ENCODE peak calls at places on chromosomes 11 and 22, in six cellular contexts. E, G, U, J, V and Q are unnamed samples.
A peak's percentile ranks its signal among the peaks of the same experiment; 100 is the strongest.

GRCh38 chr11:1888811-1889526 is 2.7 kb downstream of the PRR33 start:
- DNase-seq in G (peak; percentile 82), V (no peak), J (peak; percentile 39), E (peak; percentile 81), U (peak; percentile 95), Q (no peak)

GRCh38 chr22:26763633-26764295 is 106.4 kb downstream of the MIAT start:
- DNase-seq in G (no peak), V (peak; percentile 56), E (no peak), U (no peak), J (no peak), Q (peak; percentile 20)

GRCh38 chr11:134730596-134731538 is 318.8 kb upstream of the B3GAT1 start:
- DNase-seq in J (no peak), U (no peak), E (no peak), V (no peak), G (no peak), Q (no peak)

GRCh38 chr22:17802822-17803221 is 28.6 kb upstream of the BID start:
- DNase-seq in J (no peak), V (no peak), E (no peak), G (no peak), U (no peak), Q (no peak)

GRCh38 chr22:27752771-27753170 is 48.8 kb downstream of the MN1 start:
- DNase-seq in U (no peak), E (no peak), J (no peak), V (peak; percentile 39), G (no peak), Q (peak; percentile 86)

GRCh38 chr11:80204021-80204420 is 763.2 kb upstream of the TENM4 start:
- DNase-seq in U (no peak), V (no peak), G (no peak), E (no peak), J (no peak), Q (no peak)

GRCh38 chr22:48580481-48580970 is 1247.1 kb downstream of the BRD1 start:
- DNase-seq in G (peak; percentile 44), J (no peak), E (no peak), V (no peak), U (peak; percentile 10), Q (no peak)

GRCh38 chr11:132883241-132883640 is 649.1 kb downstream of the OPCML start:
- DNase-seq in E (no peak), V (no peak), J (no peak), U (no peak), G (no peak), Q (no peak)

GRCh38 chr11:118652681-118653181 is 26.7 kb downstream of the TREH start:
- DNase-seq in U (peak; percentile 65), E (no peak), J (no peak), V (no peak), G (no peak), Q (no peak)

GRCh38 chr11:119324124-119324665 is 7.3 kb upstream of the MCAM start:
- DNase-seq in J (no peak), G (no peak), E (no peak), U (no peak), V (no peak), Q (no peak)

GRCh38 chr22:46660604-46661201 is 40.5 kb downstream of the GRAMD4 start:
- DNase-seq in U (no peak), G (peak; percentile 59), E (no peak), J (peak; percentile 78), V (no peak), Q (no peak)

GRCh38 chr11:96332236-96332761 is 10.7 kb downstream of the MAML2 start:
- DNase-seq in V (no peak), E (no peak), U (no peak), J (no peak), G (no peak), Q (no peak)

GRCh38 chr11:66288138-66288865 is 641 bp downstream of the YIF1A start:
- DNase-seq in U (no peak), E (no peak), J (peak; percentile 59), G (no peak), V (peak; percentile 25), Q (no peak)

GRCh38 chr11:126477526-126478275 is 122.2 kb downstream of the ST3GAL4 start:
- DNase-seq in V (no peak), J (no peak), U (no peak), G (peak; percentile 79), E (no peak), Q (no peak)

GRCh38 chr11:65786786-65787636 is at the start of gene OVOL1:
- DNase-seq in V (peak; percentile 93), U (no peak), J (peak; percentile 91), G (peak; percentile 84), E (peak; percentile 23), Q (no peak)

GRCh38 chr22:36081023-36081431 is 52.4 kb upstream of the RBFOX2 start:
- DNase-seq in E (no peak), U (no peak), V (no peak), J (peak; percentile 26), G (no peak), Q (no peak)

GRCh38 chr11:25939691-25940090 is 392.2 kb upstream of the ANO3 start:
- DNase-seq in E (no peak), U (no peak), J (no peak), G (no peak), V (no peak), Q (no peak)

GRCh38 chr11:93838967-93839366 is 11.5 kb downstream of the VSTM5 start:
- DNase-seq in J (no peak), U (no peak), G (peak; percentile 23), V (no peak), E (no peak), Q (no peak)

GRCh38 chr11:93330446-93330984 is at the start of gene DEUP1:
- DNase-seq in U (no peak), J (peak; percentile 53), V (peak; percentile 22), E (no peak), G (peak; percentile 87), Q (no peak)

GRCh38 chr22:48098243-48098935 is 1335.9 kb downstream of the TBC1D22A start:
- DNase-seq in G (no peak), J (no peak), V (no peak), U (peak; percentile 82), E (no peak), Q (no peak)

DNA sequence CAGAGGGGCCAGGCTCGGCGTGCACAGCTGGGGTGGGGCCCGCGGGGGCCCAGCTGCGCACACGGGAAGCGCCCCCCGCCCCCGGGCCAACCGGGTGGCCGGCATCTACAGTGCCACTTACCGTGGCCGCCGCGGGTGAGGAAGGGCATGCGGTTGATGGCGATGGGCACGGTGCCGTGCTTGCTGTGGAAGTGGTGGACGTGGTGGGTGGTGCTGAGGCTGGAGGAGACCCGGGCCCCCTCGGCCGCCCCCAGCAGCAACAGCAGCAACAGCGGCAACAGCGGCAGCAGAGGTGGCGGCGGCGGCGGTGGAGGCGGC is 51.4 kb downstream of the SLC22A12 start:
- DNase-seq in G (no peak), E (no peak), U (no peak), J (no peak), V (no peak), Q (no peak)
- H3K27me3 ChIP-seq in G (peaks cover 10% of the 10 kb centered on the region), E (peaks cover 29% of the 10 kb centered on the region), U (peaks cover 56% of the 10 kb centered on the region), J (peaks cover 65% of the 10 kb centered on the region), V (peaks cover 54% of the 10 kb centered on the region), Q (peaks cover 96% of the 10 kb centered on the region)

GRCh38 chr22:21693999-21694341 is 28.2 kb downstream of the PPIL2 start:
- DNase-seq in V (no peak), J (no peak), G (no peak), U (no peak), E (no peak), Q (no peak)

GRCh38 chr22:21694795-21695431 is 29.1 kb downstream of the PPIL2 start:
- DNase-seq in G (peak; percentile 63), E (no peak), U (no peak), J (no peak), V (no peak), Q (no peak)

GRCh38 chr22:21694394-21694793 is 28.6 kb downstream of the PPIL2 start:
- DNase-seq in J (no peak), U (no peak), E (no peak), V (no peak), G (no peak), Q (no peak)

GRCh38 chr22:21696115-21696514 is 30.3 kb downstream of the PPIL2 start:
- DNase-seq in U (no peak), E (no peak), G (peak; percentile 58), J (no peak), V (no peak), Q (no peak)

DNA sequence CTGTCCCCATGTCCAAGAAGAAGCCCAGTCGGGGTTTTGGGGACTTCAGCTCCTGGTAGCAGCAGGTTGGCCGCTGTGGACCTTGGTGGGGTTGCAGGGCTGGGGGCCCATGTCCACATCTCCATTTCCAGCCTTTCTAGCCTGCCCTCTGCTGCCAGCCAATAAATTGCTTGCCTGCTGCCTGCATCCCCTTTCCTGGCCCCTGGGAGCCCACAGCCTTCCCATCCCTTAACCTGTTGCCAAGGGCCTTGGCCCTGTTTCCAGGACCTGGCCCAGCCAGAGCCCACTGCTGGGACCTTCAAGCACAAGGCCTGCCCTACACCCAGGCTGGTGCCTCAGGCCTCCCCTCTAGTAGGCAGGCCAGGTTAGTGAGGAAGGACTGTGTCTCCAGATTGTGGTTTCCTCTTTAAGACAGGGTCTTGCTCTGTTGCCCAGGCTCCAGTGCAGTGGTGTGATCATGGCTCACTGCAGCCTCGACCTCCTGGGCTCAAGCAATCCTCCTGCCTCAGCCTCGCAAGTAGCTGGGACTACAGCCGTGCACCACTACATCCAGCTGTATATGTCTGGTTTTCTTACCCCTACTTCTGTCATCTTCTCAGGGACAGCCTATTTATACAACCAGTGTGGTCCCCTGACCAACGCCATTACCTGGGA is 29.7 kb downstream of the PPIL2 start:
- DNase-seq in U (no peak), V (no peak), E (no peak), G (peak; percentile 24), J (no peak), Q (no peak)
- H3K27me3 ChIP-seq in U (no peaks in the 10 kb centered on the region), V (no peaks in the 10 kb centered on the region), E (no peaks in the 10 kb centered on the region), G (no peaks in the 10 kb centered on the region), J (no peaks in the 10 kb centered on the region), Q (no peaks in the 10 kb centered on the region)

GRCh38 chr11:82843057-82843795 is 57.0 kb downstream of the PRCP start:
- DNase-seq in U (no peak), E (no peak), G (no peak), J (no peak), V (peak; percentile 82), Q (no peak)

GRCh38 chr11:82845336-82846036 is 54.7 kb downstream of the PRCP start:
- DNase-seq in J (no peak), V (no peak), E (no peak), U (no peak), G (no peak), Q (no peak)

GRCh38 chr11:82846037-82846383 is 54.2 kb downstream of the PRCP start:
- DNase-seq in E (no peak), G (no peak), V (no peak), J (no peak), U (no peak), Q (no peak)

GRCh38 chr11:82842019-82842418 is 58.2 kb downstream of the PRCP start:
- DNase-seq in J (no peak), E (no peak), U (no peak), V (no peak), G (no peak), Q (no peak)
- H3K27me3 ChIP-seq in J (no peaks in the 10 kb centered on the region), E (no peaks in the 10 kb centered on the region), U (no peaks in the 10 kb centered on the region), V (no peaks in the 10 kb centered on the region), G (no peaks in the 10 kb centered on the region), Q (no peaks in the 10 kb centered on the region)

DNA sequence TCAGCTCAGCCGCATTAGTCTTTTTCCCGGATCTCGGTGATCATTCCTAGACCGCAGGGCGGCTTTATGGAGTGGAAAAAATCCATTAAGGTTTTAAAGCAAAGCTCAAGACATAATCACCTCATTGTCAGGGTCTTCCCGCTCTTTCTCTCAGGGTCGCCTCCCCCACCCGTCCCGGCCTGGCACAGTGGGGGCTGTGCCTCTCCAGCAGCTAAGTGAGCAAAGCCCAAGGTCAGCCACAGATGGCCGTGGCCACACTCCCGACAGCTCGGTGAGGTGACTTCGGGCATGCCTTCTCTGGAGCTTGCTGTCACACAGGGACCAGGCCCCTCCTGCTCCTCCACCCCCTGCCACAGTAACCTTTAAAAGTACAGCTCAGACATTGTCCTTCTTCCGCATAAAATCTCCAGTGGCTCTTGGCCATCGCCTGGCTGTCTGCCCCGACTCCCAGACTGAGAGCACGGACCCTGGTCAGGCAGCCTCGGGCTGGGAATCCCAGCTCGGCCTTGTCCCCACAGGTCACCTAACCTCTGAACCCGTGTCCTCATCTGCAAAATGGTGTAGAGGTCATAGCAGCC is 69.8 kb upstream of the SHISAL1 start:
- DNase-seq in V (no peak), E (no peak), J (no peak), U (no peak), G (peak; percentile 73), Q (no peak)
- H3K27me3 ChIP-seq in V (no peaks in the 10 kb centered on the region), E (no peaks in the 10 kb centered on the region), J (no peaks in the 10 kb centered on the region), U (peaks cover 6% of the 10 kb centered on the region), G (no peaks in the 10 kb centered on the region), Q (peaks cover 17% of the 10 kb centered on the region)